ENCODE peak calls at places on chromosomes 3 and 15, in four cellular contexts. One of them, this sample, is unnamed.

GRCh38 chr3:194075802-194076460 is 60.0 kb upstream of the HES1 start:
- DNase-seq in mucosa of descending colon: no peak
- DNase-seq in psoas muscle: no peak
- DNase-seq in breast epithelium: no peak
- DNase-seq in this sample: no peak

GRCh38 chr15:66981746-66982145 is 83.7 kb upstream of the SMAD3 start:
- DNase-seq in mucosa of descending colon: no peak
- DNase-seq in psoas muscle: no peak
- DNase-seq in breast epithelium: no peak
- DNase-seq in this sample: no peak

GRCh38 chr3:27166888-27167287 is 202.3 kb downstream of the NEK10 start:
- DNase-seq in mucosa of descending colon: no peak
- DNase-seq in psoas muscle: no peak
- DNase-seq in breast epithelium: peak
- DNase-seq in this sample: peak

GRCh38 chr3:39361252-39361927 is 21.8 kb upstream of the SLC25A38 start:
- DNase-seq in mucosa of descending colon: no peak
- DNase-seq in psoas muscle: no peak
- DNase-seq in breast epithelium: no peak
- DNase-seq in this sample: no peak

GRCh38 chr3:37163262-37164020 is 10.9 kb downstream of the LRRFIP2 start:
- DNase-seq in mucosa of descending colon: no peak
- DNase-seq in psoas muscle: no peak
- DNase-seq in breast epithelium: no peak
- DNase-seq in this sample: peak

GRCh38 chr15:31925541-31925940 is 104.8 kb upstream of the CHRNA7 start:
- DNase-seq in mucosa of descending colon: peak
- DNase-seq in psoas muscle: no peak
- DNase-seq in breast epithelium: no peak
- DNase-seq in this sample: no peak

GRCh38 chr15:51793521-51793920 is 35.9 kb upstream of the TMOD3 start:
- DNase-seq in mucosa of descending colon: peak
- DNase-seq in psoas muscle: no peak
- DNase-seq in breast epithelium: no peak
- DNase-seq in this sample: peak

GRCh38 chr3:139173372-139174108 is 128.8 kb upstream of the PRR23C start:
- DNase-seq in mucosa of descending colon: peak
- DNase-seq in psoas muscle: no peak
- DNase-seq in breast epithelium: no peak
- DNase-seq in this sample: peak

GRCh38 chr15:85611361-85611760 is 183.4 kb downstream of the KLHL25 start:
- DNase-seq in mucosa of descending colon: no peak
- DNase-seq in psoas muscle: no peak
- DNase-seq in breast epithelium: no peak
- DNase-seq in this sample: no peak

GRCh38 chr15:66326051-66326450 is 30.4 kb downstream of the TIPIN start:
- DNase-seq in mucosa of descending colon: no peak
- DNase-seq in psoas muscle: no peak
- DNase-seq in breast epithelium: no peak
- DNase-seq in this sample: no peak

GRCh38 chr3:23594897-23595670 is 210.7 kb upstream of the UBE2E1 start:
- DNase-seq in mucosa of descending colon: no peak
- DNase-seq in psoas muscle: no peak
- DNase-seq in breast epithelium: no peak
- DNase-seq in this sample: no peak

GRCh38 chr3:172291650-172292049 is 156.6 kb downstream of the GHSR start:
- DNase-seq in mucosa of descending colon: no peak
- DNase-seq in psoas muscle: no peak
- DNase-seq in breast epithelium: no peak
- DNase-seq in this sample: no peak

GRCh38 chr3:113063126-113063894 is 72.5 kb downstream of the GTPBP8 start:
- DNase-seq in mucosa of descending colon: no peak
- DNase-seq in psoas muscle: no peak
- DNase-seq in breast epithelium: no peak
- DNase-seq in this sample: no peak

GRCh38 chr3:193859195-193859594 is 266.2 kb downstream of the OPA1 start:
- DNase-seq in mucosa of descending colon: no peak
- DNase-seq in psoas muscle: no peak
- DNase-seq in breast epithelium: no peak
- DNase-seq in this sample: no peak

GRCh38 chr3:41199866-41200668 is 762 bp downstream of the CTNNB1 start:
- DNase-seq in mucosa of descending colon: peak
- DNase-seq in psoas muscle: no peak
- DNase-seq in breast epithelium: peak
- DNase-seq in this sample: no peak

GRCh38 chr3:25033407-25034029 is 394.5 kb upstream of the RARB start:
- DNase-seq in mucosa of descending colon: peak
- DNase-seq in psoas muscle: peak
- DNase-seq in breast epithelium: no peak
- DNase-seq in this sample: no peak

GRCh38 chr3:165339753-165340152 is 143.6 kb upstream of the SLITRK3 start:
- DNase-seq in mucosa of descending colon: peak
- DNase-seq in psoas muscle: no peak
- DNase-seq in breast epithelium: no peak
- DNase-seq in this sample: peak
- TF ChIP-seq CTCF in mucosa of descending colon: no peak
- TF ChIP-seq CTCF in psoas muscle: peak
- TF ChIP-seq CTCF in breast epithelium: no peak
- TF ChIP-seq CTCF in this sample: peak

GRCh38 chr3:61935819-61936218 is 374.4 kb downstream of the PTPRG start:
- DNase-seq in mucosa of descending colon: peak
- DNase-seq in psoas muscle: no peak
- DNase-seq in breast epithelium: no peak
- DNase-seq in this sample: no peak
- H3K4me3 ChIP-seq in mucosa of descending colon: no peak
- H3K4me3 ChIP-seq in psoas muscle: no peak
- H3K4me3 ChIP-seq in breast epithelium: no peak
- H3K4me3 ChIP-seq in this sample: no peak

DNA sequence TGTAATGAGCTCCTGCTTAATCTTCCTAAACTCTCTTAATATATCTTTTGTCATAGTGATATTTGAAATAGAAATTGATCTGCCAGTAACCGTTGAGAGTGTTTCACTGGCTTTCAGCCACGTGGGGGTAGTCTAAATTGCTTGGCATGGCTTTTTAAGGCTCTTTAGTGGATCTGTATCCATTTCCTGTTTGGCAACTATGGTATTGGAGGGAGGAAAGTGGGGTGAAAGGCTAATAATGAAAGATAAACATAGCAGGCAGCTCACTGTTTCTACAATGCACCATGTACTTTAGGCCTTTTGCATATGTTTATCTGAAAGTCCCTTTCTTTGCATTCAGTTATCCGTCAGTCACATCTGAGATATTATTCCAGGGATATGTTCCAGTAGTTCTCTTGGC is 10.6 kb downstream of the TOPAZ1 start:
- DNase-seq in mucosa of descending colon: no peak
- DNase-seq in psoas muscle: no peak
- DNase-seq in breast epithelium: no peak
- DNase-seq in this sample: no peak
- TF ChIP-seq CTCF in mucosa of descending colon: no peak
- TF ChIP-seq CTCF in psoas muscle: no peak
- TF ChIP-seq CTCF in breast epithelium: no peak
- TF ChIP-seq CTCF in this sample: no peak

GRCh38 chr3:13427662-13428603 is 7.8 kb upstream of the NUP210 start:
- DNase-seq in mucosa of descending colon: no peak
- DNase-seq in psoas muscle: no peak
- DNase-seq in breast epithelium: no peak
- DNase-seq in this sample: no peak

GRCh38 chr3:13426591-13426990 is 6.5 kb upstream of the NUP210 start:
- DNase-seq in mucosa of descending colon: no peak
- DNase-seq in psoas muscle: no peak
- DNase-seq in breast epithelium: no peak
- DNase-seq in this sample: no peak

GRCh38 chr3:13424111-13424844 is 4.2 kb upstream of the NUP210 start:
- DNase-seq in mucosa of descending colon: no peak
- DNase-seq in psoas muscle: no peak
- DNase-seq in breast epithelium: no peak
- DNase-seq in this sample: no peak

GRCh38 chr3:13425692-13426091 is 5.6 kb upstream of the NUP210 start:
- DNase-seq in mucosa of descending colon: no peak
- DNase-seq in psoas muscle: no peak
- DNase-seq in breast epithelium: no peak
- DNase-seq in this sample: no peak

DNA sequence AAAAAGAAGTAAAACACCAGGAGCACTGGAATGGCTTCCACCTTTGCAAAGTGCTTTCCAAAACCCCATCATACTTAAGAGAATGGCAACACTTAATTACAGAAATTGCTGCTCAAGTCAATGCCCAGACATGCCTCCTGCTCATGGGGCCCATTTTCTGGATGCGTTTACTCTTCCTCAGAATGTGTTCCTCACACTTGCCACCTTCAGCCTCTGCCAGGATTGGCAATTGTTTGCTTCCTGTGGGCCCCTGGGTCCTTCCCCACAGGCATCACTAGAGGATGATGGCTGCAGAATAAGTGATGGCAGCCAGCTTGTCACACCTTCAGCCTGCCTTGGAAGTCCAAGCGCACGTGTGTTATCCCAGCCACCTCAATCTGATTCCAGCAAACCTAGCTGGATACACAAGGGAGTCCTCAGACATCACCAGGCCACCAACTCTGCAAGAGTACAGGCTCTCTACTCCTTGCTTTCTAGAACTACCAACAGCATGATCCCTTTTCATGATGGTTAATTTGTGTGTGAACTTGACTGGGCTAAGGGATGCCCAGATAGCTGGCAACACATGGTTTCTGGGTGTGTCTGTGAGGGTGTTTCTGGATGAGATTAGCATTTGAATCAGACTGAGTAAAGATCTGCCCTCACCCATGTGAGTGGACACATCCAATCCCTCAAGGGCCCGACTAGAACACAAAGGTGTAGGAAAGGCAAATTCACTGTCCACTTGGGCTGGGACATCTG is 4.9 kb upstream of the NUP210 start:
- DNase-seq in mucosa of descending colon: no peak
- DNase-seq in psoas muscle: no peak
- DNase-seq in breast epithelium: no peak
- DNase-seq in this sample: no peak
- H3K4me3 ChIP-seq in mucosa of descending colon: no peak
- H3K4me3 ChIP-seq in psoas muscle: no peak
- H3K4me3 ChIP-seq in breast epithelium: no peak
- H3K4me3 ChIP-seq in this sample: no peak

GRCh38 chr3:11509175-11510000 is 134.3 kb downstream of the VGLL4 start:
- DNase-seq in mucosa of descending colon: peak
- DNase-seq in psoas muscle: peak
- DNase-seq in breast epithelium: peak
- DNase-seq in this sample: peak
- TF ChIP-seq CTCF in mucosa of descending colon: no peak
- TF ChIP-seq CTCF in psoas muscle: peak
- TF ChIP-seq CTCF in breast epithelium: no peak
- TF ChIP-seq CTCF in this sample: peak

DNA sequence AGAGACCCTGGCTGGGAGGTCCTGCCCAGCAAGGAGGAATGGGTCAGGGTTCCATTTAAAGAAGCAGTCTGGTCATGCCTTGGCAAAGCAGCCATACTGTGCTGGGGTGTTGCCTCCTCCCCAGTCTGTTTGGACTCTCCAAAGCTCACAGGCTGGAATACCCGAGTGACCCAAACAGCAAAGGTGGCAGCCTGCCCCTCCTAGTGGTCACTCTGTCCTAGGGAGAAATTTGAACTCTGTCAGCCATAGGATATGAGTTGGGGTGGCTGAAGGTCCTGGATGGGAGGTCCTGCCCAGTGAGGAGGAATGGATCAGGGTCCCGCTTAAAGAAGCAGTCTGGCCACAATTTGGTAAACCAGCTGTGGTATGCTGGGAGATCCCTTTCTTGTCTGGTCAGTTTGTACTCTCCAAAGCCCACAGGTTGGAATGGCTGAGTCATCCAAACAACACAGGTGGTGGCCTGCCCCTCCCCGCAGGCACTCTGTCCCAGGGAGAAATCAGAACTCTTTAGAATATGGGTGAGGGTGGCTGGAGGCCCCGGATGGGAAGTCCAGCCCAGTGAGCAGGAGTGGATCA is 45.0 kb downstream of the CCR1 start:
- DNase-seq in mucosa of descending colon: no peak
- DNase-seq in psoas muscle: no peak
- DNase-seq in breast epithelium: no peak
- DNase-seq in this sample: no peak
- H3K4me3 ChIP-seq in mucosa of descending colon: no peak
- H3K4me3 ChIP-seq in psoas muscle: no peak
- H3K4me3 ChIP-seq in breast epithelium: no peak
- H3K4me3 ChIP-seq in this sample: no peak

GRCh38 chr15:98649621-98649995 is 1.3 kb downstream of the IGF1R start:
- DNase-seq in mucosa of descending colon: peak
- DNase-seq in psoas muscle: peak
- DNase-seq in breast epithelium: no peak
- DNase-seq in this sample: no peak

GRCh38 chr15:98648654-98649537 is 557 bp downstream of the IGF1R start:
- DNase-seq in mucosa of descending colon: peak
- DNase-seq in psoas muscle: peak
- DNase-seq in breast epithelium: no peak
- DNase-seq in this sample: no peak

GRCh38 chr15:98647774-98648653 is at the start of gene IGF1R:
- DNase-seq in mucosa of descending colon: peak
- DNase-seq in psoas muscle: peak
- DNase-seq in breast epithelium: peak
- DNase-seq in this sample: peak

GRCh38 chr15:98646546-98647025 is 1.8 kb upstream of the IGF1R start:
- DNase-seq in mucosa of descending colon: no peak
- DNase-seq in psoas muscle: no peak
- DNase-seq in breast epithelium: no peak
- DNase-seq in this sample: no peak

GRCh38 chr15:98647026-98647773 is 1.1 kb upstream of the IGF1R start:
- DNase-seq in mucosa of descending colon: peak
- DNase-seq in psoas muscle: peak
- DNase-seq in breast epithelium: no peak
- DNase-seq in this sample: no peak
- TF ChIP-seq CTCF in mucosa of descending colon: peak
- TF ChIP-seq CTCF in psoas muscle: peak
- TF ChIP-seq CTCF in breast epithelium: peak
- TF ChIP-seq CTCF in this sample: no peak